ENCODE peak calls at places on chromosomes 16 and 17, in six cellular contexts. C, R, A, K, Q and Z are unnamed samples.
A peak's percentile ranks its signal among the peaks of the same experiment; 100 is the strongest.

GRCh38 chr17:28030386-28030785 is 12.1 kb upstream of the NLK start:
- DNase-seq in C (no peak), K (no peak), Q (no peak), A (no peak), R (peak; percentile 19), Z (no peak)

GRCh38 chr17:78933025-78933958 is 8.1 kb upstream of the TIMP2 start:
- DNase-seq in R (no peak), C (peak; percentile 88), Q (peak; percentile 84), A (no peak), K (no peak), Z (peak; percentile 74)

GRCh38 chr17:21548236-21548635 is 144.1 kb upstream of the KCNJ18 start:
- DNase-seq in Q (no peak), R (no peak), C (no peak), A (no peak), K (no peak), Z (no peak)

GRCh38 chr16:9807302-9807701 is 374.9 kb downstream of the GRIN2A start:
- DNase-seq in A (no peak), C (no peak), R (no peak), K (no peak), Q (no peak), Z (no peak)

GRCh38 chr17:29376667-29377268 is 13.4 kb upstream of the TAOK1 start:
- DNase-seq in R (no peak), Q (no peak), K (peak; percentile 38), A (peak; percentile 79), C (peak; percentile 39), Z (peak; percentile 36)

GRCh38 chr17:31274252-31274651 is 22.8 kb downstream of the OMG start:
- DNase-seq in A (no peak), K (no peak), Q (peak; percentile 29), C (peak; percentile 55), R (no peak), Z (peak; percentile 41)

GRCh38 chr17:32452281-32452680 is 8.0 kb downstream of the PSMD11 start:
- DNase-seq in Q (no peak), C (no peak), R (no peak), A (no peak), K (no peak), Z (no peak)

GRCh38 chr16:2090819-2091721 is 43.3 kb downstream of the TSC2 start:
- DNase-seq in C (no peak), K (peak; percentile 100), R (peak; percentile 60), Q (no peak), A (no peak), Z (no peak)

GRCh38 chr17:75861927-75862317 is 6.8 kb upstream of the WBP2 start:
- DNase-seq in Q (no peak), C (no peak), R (no peak), A (no peak), K (no peak), Z (no peak)

GRCh38 chr16:80518436-80518835 is 22.4 kb upstream of the DYNLRB2 start:
- DNase-seq in C (no peak), K (no peak), R (no peak), Q (no peak), A (no peak), Z (no peak)

GRCh38 chr17:69819316-69820087 is 255.5 kb upstream of the KCNJ16 start:
- DNase-seq in R (no peak), Q (peak; percentile 15), K (no peak), C (peak; percentile 29), A (no peak), Z (peak; percentile 16)

GRCh38 chr16:25033852-25034251 is 18.7 kb upstream of the ARHGAP17 start:
- DNase-seq in A (no peak), R (no peak), K (no peak), C (no peak), Q (no peak), Z (no peak)

GRCh38 chr16:9647981-9648701 is 534.1 kb downstream of the GRIN2A start:
- DNase-seq in K (peak; percentile 56), C (peak; percentile 1), A (no peak), Q (no peak), R (no peak), Z (no peak)

GRCh38 chr17:64036198-64036922 is 15.9 kb upstream of the ICAM2 start:
- DNase-seq in A (no peak), K (peak; percentile 69), Q (no peak), C (no peak), R (no peak), Z (no peak)

GRCh38 chr17:19492140-19492539 is 41.5 kb upstream of the SLC47A1 start:
- DNase-seq in A (no peak), R (no peak), C (no peak), Q (no peak), K (no peak), Z (no peak)

GRCh38 chr16:20879175-20880053 is 20.7 kb downstream of the DCUN1D3 start:
- DNase-seq in A (no peak), R (no peak), K (no peak), Q (no peak), C (no peak), Z (no peak)

GRCh38 chr16:24419709-24420108 is 119.7 kb upstream of the RBBP6 start:
- DNase-seq in Q (no peak), K (peak; percentile 24), C (no peak), R (no peak), A (no peak), Z (no peak)

GRCh38 chr17:72090108-72090507 is 30.7 kb upstream of the SOX9 start:
- DNase-seq in R (no peak), C (no peak), Q (no peak), K (no peak), A (no peak), Z (no peak)

GRCh38 chr16:22380529-22380928 is 6.1 kb upstream of the CDR2 start:
- DNase-seq in R (no peak), C (peak; percentile 65), A (no peak), Q (no peak), K (no peak), Z (no peak)

GRCh38 chr17:16527298-16527697 is 35.3 kb upstream of the LRRC75A start:
- DNase-seq in R (no peak), Q (no peak), K (no peak), A (no peak), C (no peak), Z (no peak)

GRCh38 chr17:77645441-77646430 is 312.8 kb upstream of the TNRC6C start:
- DNase-seq in R (no peak), A (no peak), Q (no peak), C (no peak), K (no peak), Z (no peak)

GRCh38 chr16:10616744-10617640 is 36.6 kb upstream of the EMP2 start:
- DNase-seq in K (peak; percentile 63), Q (peak; percentile 10), C (peak; percentile 8), A (no peak), R (no peak), Z (no peak)

GRCh38 chr17:77372444-77373297 is 231.9 kb downstream of the SEC14L1 start:
- DNase-seq in A (no peak), R (peak; percentile 37), Q (peak; percentile 89), C (no peak), K (peak; percentile 90), Z (no peak)

GRCh38 chr17:77796201-77796860 is 162.2 kb upstream of the TNRC6C start:
- DNase-seq in Q (no peak), K (no peak), R (no peak), C (no peak), A (no peak), Z (no peak)

GRCh38 chr17:75514299-75515228 is 773 bp downstream of the CASKIN2 start:
- DNase-seq in R (no peak), C (no peak), A (no peak), Q (no peak), K (peak; percentile 80), Z (no peak)

GRCh38 chr17:43529977-43530302 is 16.2 kb downstream of the ETV4 start:
- DNase-seq in A (no peak), C (no peak), K (no peak), Q (no peak), R (no peak), Z (no peak)

GRCh38 chr17:71188811-71189492 is 931.9 kb upstream of the SOX9 start:
- DNase-seq in A (no peak), C (peak; percentile 92), K (no peak), R (no peak), Q (peak; percentile 57), Z (peak; percentile 82)

GRCh38 chr17:21268596-21269188 is 15.5 kb upstream of the NATD1 start:
- DNase-seq in A (no peak), K (no peak), R (no peak), C (no peak), Q (no peak), Z (no peak)

GRCh38 chr17:47704781-47705180 is 10.8 kb downstream of the TBKBP1 start:
- DNase-seq in C (no peak), R (no peak), A (no peak), K (no peak), Q (no peak), Z (no peak)

GRCh38 chr17:81003711-81004335 is 12.2 kb downstream of the CHMP6 start:
- DNase-seq in A (no peak), Q (no peak), C (no peak), K (peak; percentile 84), R (no peak), Z (no peak)

GRCh38 chr17:41505007-41505835 is at the start of gene KRT13:
- DNase-seq in C (no peak), A (no peak), R (no peak), K (no peak), Q (no peak), Z (no peak)